ENCODE peak calls at places on chromosome 18, in six cellular contexts. Z is left lung; L is foreskin fibroblast; F is NCI-H1417; J is kidney tubule cell; E is stimulated activated CD8-positive, alpha-beta memory T cell treated with anti-CD3 and anti-CD28 coated beads, Interleukin-4, amount 100 ng/mL, for 1 hour. R is an unnamed sample.

GRCh38 chr18:10453885-10454772 is at the start of gene APCDD1:
- DNase-seq in Z (peak), L (peak), F (peak), J (peak), E (no peak), R (peak)

GRCh38 chr18:79611040-79611681 is 68.4 kb upstream of the CTDP1 start:
- DNase-seq in Z (no peak), L (no peak), F (no peak), J (peak), E (no peak), R (no peak)

GRCh38 chr18:11998182-11998581 is 16.9 kb downstream of the IMPA2 start:
- DNase-seq in Z (peak), L (no peak), F (no peak), J (no peak), E (no peak), R (no peak)

GRCh38 chr18:57447154-57447621 is 12.0 kb downstream of the ONECUT2 start:
- DNase-seq in Z (no peak), L (peak), F (no peak), J (peak), E (no peak), R (no peak)

GRCh38 chr18:10421859-10422258 is 32.6 kb upstream of the APCDD1 start:
- DNase-seq in Z (no peak), L (peak), F (no peak), J (no peak), E (no peak), R (no peak)

GRCh38 chr18:54611819-54612218 is 20.8 kb downstream of the DYNAP start:
- DNase-seq in Z (no peak), L (no peak), F (no peak), J (no peak), E (no peak), R (no peak)

GRCh38 chr18:52953435-52953834 is 613.4 kb downstream of the DCC start:
- DNase-seq in Z (no peak), L (no peak), F (no peak), J (no peak), E (no peak), R (no peak)

GRCh38 chr18:12312936-12313335 is 4.9 kb downstream of the TUBB6 start:
- DNase-seq in Z (no peak), L (no peak), F (no peak), J (no peak), E (no peak), R (no peak)

GRCh38 chr18:47970664-47971523 is 40.4 kb upstream of the SMAD2 start:
- DNase-seq in Z (no peak), L (no peak), F (no peak), J (no peak), E (no peak), R (no peak)

GRCh38 chr18:58041633-58042032 is 2.4 kb upstream of the NEDD4L start:
- DNase-seq in Z (no peak), L (no peak), F (no peak), J (no peak), E (no peak), R (no peak)

GRCh38 chr18:77851798-77852197 is 602.1 kb downstream of the GALR1 start:
- DNase-seq in Z (no peak), L (no peak), F (peak), J (no peak), E (no peak), R (peak)

GRCh38 chr18:27695509-27695908 is 481.4 kb downstream of the CDH2 start:
- DNase-seq in Z (no peak), L (no peak), F (no peak), J (peak), E (no peak), R (no peak)

GRCh38 chr18:63624863-63625262 is 19.2 kb downstream of the SERPINB4 start:
- DNase-seq in Z (no peak), L (no peak), F (no peak), J (no peak), E (no peak), R (no peak)

GRCh38 chr18:62122330-62122729 is 64.5 kb downstream of the PIGN start:
- DNase-seq in Z (no peak), L (no peak), F (no peak), J (no peak), E (no peak), R (no peak)

GRCh38 chr18:74351354-74351753 is 35.7 kb downstream of the C18orf63 start:
- DNase-seq in Z (no peak), L (peak), F (no peak), J (peak), E (no peak), R (no peak)

GRCh38 chr18:34709631-34710429 is at the start of gene DTNA:
- DNase-seq in Z (no peak), L (peak), F (peak), J (peak), E (no peak), R (peak)

GRCh38 chr18:55265916-55266488 is 306.7 kb upstream of the CCDC68 start:
- DNase-seq in Z (no peak), L (peak), F (no peak), J (peak), E (no peak), R (no peak)

GRCh38 chr18:3998698-3999333 is 456.3 kb downstream of the DLGAP1 start:
- DNase-seq in Z (no peak), L (peak), F (peak), J (peak), E (no peak), R (no peak)

GRCh38 chr18:32470136-32470712 is 458 bp downstream of the GAREM1 start:
- DNase-seq in Z (peak), L (peak), F (peak), J (no peak), E (no peak), R (peak)

GRCh38 chr18:3051718-3052410 is 38.9 kb upstream of the LPIN2 start:
- DNase-seq in Z (no peak), L (no peak), F (peak), J (peak), E (no peak), R (no peak)

GRCh38 chr18:78612801-78613200 is 366.8 kb upstream of the SALL3 start:
- DNase-seq in Z (no peak), L (no peak), F (no peak), J (no peak), E (no peak), R (no peak)

GRCh38 chr18:53715243-53715853 is 509.1 kb downstream of the MBD2 start:
- DNase-seq in Z (no peak), L (no peak), F (no peak), J (no peak), E (no peak), R (no peak)

GRCh38 chr18:59779979-59780378 is 82.8 kb upstream of the CCBE1 start:
- DNase-seq in Z (no peak), L (peak), F (no peak), J (peak), E (no peak), R (no peak)

GRCh38 chr18:2325308-2325849 is 245.9 kb downstream of the METTL4 start:
- DNase-seq in Z (no peak), L (no peak), F (no peak), J (peak), E (no peak), R (no peak)

GRCh38 chr18:75023473-75023872 is 185.5 kb downstream of the PTGR3 start:
- DNase-seq in Z (no peak), L (no peak), F (no peak), J (no peak), E (no peak), R (no peak)

GRCh38 chr18:2471523-2471922 is 99.8 kb downstream of the METTL4 start:
- DNase-seq in Z (no peak), L (no peak), F (no peak), J (no peak), E (no peak), R (no peak)

GRCh38 chr18:9354256-9354655 is 19.7 kb downstream of the TWSG1 start:
- DNase-seq in Z (no peak), L (no peak), F (no peak), J (peak), E (no peak), R (no peak)

GRCh38 chr18:31105733-31106132 is 3.5 kb upstream of the DSC2 start:
- DNase-seq in Z (no peak), L (no peak), F (no peak), J (no peak), E (no peak), R (no peak)

GRCh38 chr18:49111191-49111988 is 160.6 kb upstream of the SMAD7 start:
- DNase-seq in Z (no peak), L (no peak), F (no peak), J (peak), E (no peak), R (no peak)

GRCh38 chr18:49170145-49170544 is 219.4 kb upstream of the SMAD7 start:
- DNase-seq in Z (no peak), L (no peak), F (no peak), J (no peak), E (no peak), R (no peak)

GRCh38 chr18:75200644-75201272 is 8.2 kb downstream of the PTGR3 start:
- DNase-seq in Z (no peak), L (no peak), F (no peak), J (no peak), E (no peak), R (no peak)

GRCh38 chr18:79945118-79946042 is 6.1 kb downstream of the SLC66A2 start:
- DNase-seq in Z (no peak), L (no peak), F (no peak), J (no peak), E (no peak), R (no peak)

R was measured in NCI-H1105 treated with DMSO at 0.1 percent for 48 hours.